ENCODE peak calls at places on chromosomes 2 and 18, in four cellular contexts. J, K, L and G are unnamed samples.

GRCh38 chr2:68771211-68771721 is 36.7 kb downstream of the ARHGAP25 start:
- DNase-seq in L (no peak), K (no peak), J (peak; percentile 68), G (no peak)

GRCh38 chr2:127525692-127526141 is 572 bp downstream of the IWS1 start:
- DNase-seq in K (no peak), L (peak; percentile 71), J (peak; percentile 68), G (no peak)

GRCh38 chr18:36199691-36200295 is 12.5 kb downstream of the MOCOS start:
- DNase-seq in J (no peak), L (no peak), K (no peak), G (no peak)

GRCh38 chr2:237180225-237180624 is 94.5 kb downstream of the COPS8 start:
- DNase-seq in J (no peak), L (peak; percentile 47), K (no peak), G (no peak)

GRCh38 chr2:174753038-174753633 is 11.1 kb downstream of the CHRNA1 start:
- DNase-seq in L (no peak), J (no peak), K (no peak), G (no peak)

GRCh38 chr2:1514391-1515072 is 101.3 kb downstream of the TPO start:
- DNase-seq in J (no peak), K (no peak), L (no peak), G (peak; percentile 74)

GRCh38 chr2:238902285-238902684 is 54.4 kb downstream of the TWIST2 start:
- DNase-seq in J (no peak), L (no peak), K (no peak), G (no peak)

GRCh38 chr2:190415794-190416729 is 7.9 kb downstream of the MFSD6 start:
- DNase-seq in J (no peak), K (no peak), L (peak; percentile 27), G (no peak)

GRCh38 chr2:75548036-75548573 is 12.6 kb downstream of the EVA1A start:
- DNase-seq in L (peak; percentile 41), K (no peak), J (peak; percentile 34), G (no peak)

GRCh38 chr2:183868707-183869106 is 729.6 kb upstream of the ZNF804A start:
- DNase-seq in J (peak; percentile 51), L (no peak), K (no peak), G (no peak)

GRCh38 chr2:28270456-28271146 is 122.1 kb upstream of the FOSL2 start:
- DNase-seq in J (no peak), K (no peak), L (no peak), G (no peak)

GRCh38 chr2:172877826-172878225 is 142.2 kb downstream of the RAPGEF4 start:
- DNase-seq in J (peak; percentile 60), L (peak; percentile 43), K (no peak), G (no peak)

GRCh38 chr2:45353879-45354278 is 257.2 kb downstream of the SRBD1 start:
- DNase-seq in L (peak; percentile 87), K (no peak), J (peak; percentile 98), G (no peak)

DNA sequence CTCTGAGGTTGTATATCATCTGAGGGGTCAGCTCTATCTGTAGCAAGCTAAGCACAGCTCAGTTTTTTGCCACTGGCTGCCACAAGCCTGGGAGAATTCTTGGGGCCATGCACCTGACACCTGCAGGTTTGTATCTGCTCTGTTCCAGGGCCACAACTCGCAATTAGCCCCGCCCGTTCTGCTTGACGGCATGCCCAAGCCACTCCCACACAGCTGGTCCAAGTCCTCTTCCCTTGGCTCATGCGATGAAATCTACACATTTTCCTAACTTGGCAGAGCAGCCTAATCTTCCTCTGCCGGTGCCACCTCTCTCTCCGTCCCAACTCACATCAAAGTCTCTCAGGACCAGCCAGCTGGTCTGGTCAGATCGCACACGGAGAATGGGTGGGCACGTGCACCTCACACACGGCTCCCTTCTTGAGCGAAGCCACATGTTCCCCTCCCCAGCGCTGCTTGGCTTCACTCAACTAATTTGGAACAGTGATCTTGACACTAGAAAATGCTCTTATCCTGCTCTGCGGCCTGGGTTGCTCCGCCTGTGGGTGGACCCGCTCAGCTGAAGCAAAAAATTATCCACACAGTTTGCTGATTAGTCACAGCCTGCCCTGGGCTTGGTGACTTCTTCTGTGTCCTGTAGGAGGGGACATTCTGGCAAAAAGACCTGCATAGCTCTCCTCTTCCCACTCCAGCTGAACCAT is 176.6 kb downstream of the NRP2 start:
- DNase-seq in L (peak; percentile 55), K (peak; percentile 55), J (peak; percentile 72), G (no peak)
- H3K4me3 ChIP-seq in L (peak overlapping the region; percentile 49), K (no peak overlapping the region), J (no peak overlapping the region), G (no peak overlapping the region)

DNA sequence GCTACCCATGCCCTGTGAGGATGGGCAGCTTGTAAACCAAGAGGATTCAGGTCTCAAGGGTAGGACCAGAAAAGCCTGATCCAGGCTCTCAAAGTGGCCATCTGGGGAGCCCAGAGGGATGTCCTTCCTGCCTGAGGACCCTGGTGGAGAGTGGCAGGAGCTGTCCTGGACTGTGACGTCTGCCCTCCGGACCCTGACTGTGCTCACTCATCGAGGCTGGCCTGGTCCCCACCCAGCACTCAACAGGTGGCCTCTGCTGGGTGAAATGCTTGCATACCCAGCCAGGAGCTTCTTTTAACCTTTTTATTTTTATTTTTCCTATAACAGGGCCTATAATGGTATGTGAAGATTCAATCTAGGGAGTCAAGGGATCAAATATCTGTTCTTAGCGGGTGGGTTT is 24.5 kb downstream of the CREG2 start:
- DNase-seq in J (no peak), K (no peak), L (no peak), G (no peak)
- H3K4me3 ChIP-seq in J (no peak overlapping the region), K (no peak overlapping the region), L (no peak overlapping the region), G (no peak overlapping the region)

GRCh38 chr2:132668189-132668833 is 1.7 kb downstream of the LYPD1 start:
- DNase-seq in J (peak; percentile 67), L (no peak), K (no peak), G (no peak)

GRCh38 chr2:132670104-132670960 is at the start of gene LYPD1:
- DNase-seq in K (no peak), J (peak; percentile 54), L (peak; percentile 52), G (peak; percentile 74)

GRCh38 chr2:132668986-132669853 is 785 bp downstream of the LYPD1 start:
- DNase-seq in J (peak; percentile 43), L (no peak), K (no peak), G (no peak)

GRCh38 chr2:132670961-132671781 is 1.2 kb upstream of the LYPD1 start:
- DNase-seq in J (peak; percentile 97), L (peak; percentile 35), K (no peak), G (no peak)

GRCh38 chr2:132669854-132670103 is 226 bp downstream of the LYPD1 start:
- DNase-seq in K (no peak), J (no peak), L (no peak), G (no peak)
- H3K4me3 ChIP-seq in K (peak overlapping the region; percentile 53), J (peak overlapping the region; percentile 45), L (peak overlapping the region; percentile 81), G (peak overlapping the region; percentile 18)

GRCh38 chr2:9538000-9538507 is 17.6 kb downstream of the ADAM17 start:
- DNase-seq in J (peak; percentile 81), K (no peak), L (peak; percentile 95), G (no peak)
- H3K4me3 ChIP-seq in J (no peak overlapping the region), K (no peak overlapping the region), L (peak overlapping the region; percentile 68), G (no peak overlapping the region)

DNA sequence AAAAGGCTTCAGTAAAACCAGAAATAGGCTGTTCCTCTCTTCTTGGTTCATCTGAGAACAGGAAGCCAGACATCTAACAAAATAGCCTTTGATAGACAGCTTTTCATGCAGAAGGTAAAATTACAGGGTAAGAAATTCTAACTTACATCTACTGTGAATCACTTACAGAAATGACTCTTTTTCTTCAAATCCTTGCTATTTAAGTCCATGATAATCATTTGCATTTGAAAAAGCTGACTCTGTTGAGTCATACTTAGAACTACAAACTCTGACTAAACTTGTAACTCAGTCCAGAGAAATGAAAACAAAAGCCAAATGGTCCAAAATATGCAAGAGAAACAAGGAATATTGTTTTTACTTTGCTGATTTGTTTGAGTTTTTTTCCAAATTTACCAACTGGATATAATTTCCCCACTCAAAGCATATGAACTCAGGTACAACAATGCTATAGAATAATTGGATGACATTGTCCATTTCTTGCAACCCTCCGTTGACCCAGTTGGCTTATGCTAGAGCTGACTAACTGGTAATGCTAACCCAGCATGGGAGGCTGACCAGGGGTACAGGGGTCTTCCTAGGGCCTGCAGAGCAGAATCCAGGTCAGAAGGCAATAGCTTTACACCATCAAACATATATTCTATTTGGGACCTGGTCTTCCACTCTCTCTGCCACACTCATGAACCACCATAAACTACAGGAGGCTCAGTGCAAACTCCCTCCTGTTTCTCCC is 18.8 kb upstream of the MREG start:
- DNase-seq in L (peak; percentile 80), J (peak; percentile 90), K (no peak), G (no peak)
- H3K4me3 ChIP-seq in L (no peak overlapping the region), J (no peak overlapping the region), K (no peak overlapping the region), G (no peak overlapping the region)

DNA sequence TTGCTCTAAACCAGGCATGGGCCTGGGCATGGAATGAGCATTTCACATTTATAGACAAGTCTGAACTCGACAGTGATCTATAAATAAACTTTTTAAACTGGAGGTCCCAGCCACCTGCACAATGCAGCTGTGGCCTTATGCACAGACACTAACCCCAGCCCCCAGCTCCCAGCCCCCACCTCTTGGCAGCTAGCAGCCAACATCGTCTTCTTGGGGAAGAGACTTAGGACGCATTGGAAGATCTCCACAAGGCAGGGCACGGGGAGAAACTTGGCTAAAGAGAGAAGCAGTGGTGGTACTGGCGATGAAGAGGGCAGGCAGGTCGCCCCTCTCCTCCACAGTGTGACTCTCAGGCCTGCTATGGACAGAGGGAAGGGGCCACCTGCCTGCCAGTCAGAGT is 213.2 kb downstream of the ANAPC1 start:
- DNase-seq in K (no peak), L (no peak), J (no peak), G (no peak)
- H3K4me3 ChIP-seq in K (no peak overlapping the region), L (no peak overlapping the region), J (no peak overlapping the region), G (no peak overlapping the region)

DNA sequence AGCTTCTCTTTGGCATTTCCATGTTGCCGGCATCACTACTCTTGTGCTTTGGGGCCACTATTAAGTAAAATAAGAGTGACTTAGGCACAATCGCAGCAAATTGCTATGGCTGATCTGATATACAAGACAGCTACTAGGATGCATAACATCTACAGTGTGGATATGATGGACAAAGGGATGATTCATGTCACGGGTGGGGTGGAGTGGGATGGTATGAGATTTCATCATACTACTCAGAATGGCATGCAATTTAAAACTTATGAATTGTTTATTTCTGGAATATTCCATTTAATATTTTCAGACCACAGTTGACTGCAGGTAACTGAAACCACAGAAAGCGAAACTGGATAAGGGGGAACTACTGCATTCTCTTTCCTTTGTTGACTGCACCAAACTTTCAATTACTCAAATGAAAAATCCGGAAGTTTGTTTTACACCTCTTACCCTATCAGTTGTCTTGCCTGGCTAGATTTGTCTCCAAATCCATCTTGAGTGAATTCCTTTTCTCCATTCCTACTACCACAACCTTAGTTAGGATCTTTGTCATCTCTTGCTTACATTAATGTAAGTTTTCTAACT is 94.4 kb upstream of the NEUROD1 start:
- DNase-seq in L (peak; percentile 66), J (peak; percentile 46), K (no peak), G (no peak)
- H3K4me3 ChIP-seq in L (no peak overlapping the region), J (no peak overlapping the region), K (no peak overlapping the region), G (no peak overlapping the region)